ENCODE peak calls at places on chromosomes 5 and 9, in ten cellular contexts. E, R, D, W, M, J, U, Q, G and K are unnamed samples.

GRCh38 chr9:28921857-28922500 is 1348.7 kb upstream of the C9orf72 start:
- DNase-seq in E (no peak), R (no peak), D (no peak), W (no peak), M (no peak), J (no peak), U (no peak), Q (no peak), G (no peak), K (no peak)

GRCh38 chr5:29885595-29885994 is 1307.9 kb upstream of the CDH6 start:
- DNase-seq in E (no peak), R (no peak), D (no peak), W (no peak), M (no peak), J (no peak), U (no peak), Q (no peak), G (no peak), K (no peak)

GRCh38 chr9:2140600-2141223 is 125.6 kb downstream of the SMARCA2 start:
- DNase-seq in E (no peak), R (no peak), D (no peak), W (no peak), M (no peak), J (no peak), U (no peak), Q (no peak), G (no peak), K (no peak)

GRCh38 chr5:74684900-74685851 is at the start of gene HEXB:
- DNase-seq in E (peak), R (peak), D (peak), W (peak), M (peak), J (peak), U (peak), Q (peak), G (peak), K (peak)

GRCh38 chr9:134602547-134603362 is 38.8 kb upstream of the COL5A1 start:
- DNase-seq in E (no peak), R (peak), D (peak), W (no peak), M (peak), J (peak), U (no peak), Q (peak), G (no peak), K (no peak)

GRCh38 chr9:114303977-114304376 is 18.9 kb upstream of the ORM1 start:
- DNase-seq in E (no peak), R (no peak), D (no peak), W (no peak), M (no peak), J (no peak), U (no peak), Q (no peak), G (peak), K (no peak)

GRCh38 chr5:173291722-173292658 is 36.2 kb downstream of the STC2 start:
- DNase-seq in E (no peak), R (no peak), D (no peak), W (no peak), M (peak), J (no peak), U (no peak), Q (peak), G (no peak), K (no peak)

GRCh38 chr5:137497396-137498290 is 1.5 kb downstream of the SPOCK1 start:
- DNase-seq in E (no peak), R (no peak), D (no peak), W (no peak), M (peak), J (no peak), U (no peak), Q (no peak), G (peak), K (peak)

GRCh38 chr5:56480305-56481146 is 247.4 kb upstream of the ANKRD55 start:
- DNase-seq in E (no peak), R (peak), D (peak), W (peak), M (peak), J (peak), U (peak), Q (peak), G (peak), K (peak)

GRCh38 chr5:79200573-79201183 is 35.3 kb upstream of the JMY start:
- DNase-seq in E (peak), R (no peak), D (peak), W (no peak), M (peak), J (no peak), U (no peak), Q (no peak), G (no peak), K (no peak)

GRCh38 chr9:97053717-97054116 is 14.8 kb upstream of the CTSV start:
- DNase-seq in E (no peak), R (no peak), D (no peak), W (no peak), M (no peak), J (no peak), U (no peak), Q (no peak), G (no peak), K (no peak)

GRCh38 chr5:136814621-136815378 is 449.5 kb upstream of the TRPC7 start:
- DNase-seq in E (no peak), R (no peak), D (no peak), W (no peak), M (peak), J (peak), U (no peak), Q (no peak), G (no peak), K (no peak)

GRCh38 chr5:159510282-159510681 is 180.0 kb upstream of the IL12B start:
- DNase-seq in E (no peak), R (no peak), D (peak), W (no peak), M (peak), J (peak), U (peak), Q (peak), G (peak), K (no peak)

GRCh38 chr9:73845954-73846690 is 651.0 kb upstream of the RORB start:
- DNase-seq in E (no peak), R (no peak), D (no peak), W (no peak), M (no peak), J (peak), U (no peak), Q (no peak), G (no peak), K (no peak)

GRCh38 chr5:132655821-132656773 is 1.9 kb upstream of the IL13 start:
- DNase-seq in E (no peak), R (no peak), D (no peak), W (peak), M (peak), J (peak), U (no peak), Q (peak), G (no peak), K (no peak)

GRCh38 chr9:69264526-69264925 is 60.5 kb upstream of the ENTREP1 start:
- DNase-seq in E (no peak), R (no peak), D (no peak), W (no peak), M (peak), J (no peak), U (no peak), Q (no peak), G (peak), K (no peak)

GRCh38 chr5:59319286-59319685 is 574.2 kb downstream of the PDE4D start:
- DNase-seq in E (no peak), R (no peak), D (no peak), W (no peak), M (no peak), J (no peak), U (no peak), Q (no peak), G (no peak), K (no peak)

GRCh38 chr9:102205251-102205650 is 466.8 kb upstream of the GRIN3A start:
- DNase-seq in E (no peak), R (no peak), D (no peak), W (no peak), M (no peak), J (no peak), U (no peak), Q (no peak), G (no peak), K (no peak)
- H3K27ac ChIP-seq in E (no peak), R (no peak), D (no peak), W (no peak), M (no peak), J (no peak), U (no peak), Q (no peak), G (no peak), K (no peak)

GRCh38 chr5:143435207-143435657 is 31.7 kb upstream of the NR3C1 start:
- DNase-seq in E (peak), R (no peak), D (no peak), W (no peak), M (no peak), J (peak), U (no peak), Q (no peak), G (no peak), K (peak)
- H3K27ac ChIP-seq in E (peak), R (no peak), D (no peak), W (peak), M (no peak), J (no peak), U (peak), Q (no peak), G (peak), K (no peak)

GRCh38 chr9:127559247-127559680 is 52.8 kb upstream of the STXBP1 start:
- DNase-seq in E (no peak), R (no peak), D (no peak), W (no peak), M (no peak), J (no peak), U (no peak), Q (no peak), G (no peak), K (no peak)
- H3K27ac ChIP-seq in E (no peak), R (peak), D (no peak), W (no peak), M (peak), J (no peak), U (peak), Q (no peak), G (peak), K (no peak)

GRCh38 chr9:137612741-137613142 is 6.1 kb upstream of the EHMT1 start:
- DNase-seq in E (no peak), R (no peak), D (no peak), W (no peak), M (no peak), J (no peak), U (no peak), Q (no peak), G (no peak), K (no peak)
- H3K27ac ChIP-seq in E (no peak), R (no peak), D (peak), W (no peak), M (peak), J (peak), U (peak), Q (no peak), G (peak), K (no peak)

DNA sequence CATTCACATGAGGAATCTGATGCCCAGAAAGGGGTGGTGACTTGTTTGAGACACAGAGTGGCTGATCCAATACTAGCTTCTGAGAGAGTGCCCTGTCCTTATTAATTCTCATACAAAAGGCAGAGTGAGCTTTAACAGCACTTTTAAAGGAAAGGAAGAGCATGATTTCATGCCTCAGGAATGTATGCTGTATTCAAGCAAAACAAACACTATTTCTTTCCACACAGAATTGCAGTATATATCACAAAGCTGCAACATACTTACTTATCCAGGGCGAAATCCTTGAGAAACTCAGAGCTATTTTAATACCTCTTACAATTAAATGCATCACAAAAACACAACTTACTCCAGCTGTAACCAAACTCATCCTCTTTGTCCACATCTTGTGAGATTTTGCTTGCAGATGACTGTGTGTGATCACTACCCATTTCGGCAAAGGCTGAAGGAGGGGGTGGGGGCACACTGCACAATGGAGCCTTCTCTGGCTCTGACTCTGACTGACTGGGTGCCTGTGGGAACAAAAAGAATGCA is 139.8 kb downstream of the MPDZ start:
- DNase-seq in E (no peak), R (no peak), D (peak), W (no peak), M (peak), J (peak), U (no peak), Q (no peak), G (no peak), K (peak)
- H3K27ac ChIP-seq in E (no peak), R (no peak), D (peak), W (no peak), M (peak), J (peak), U (no peak), Q (peak), G (no peak), K (peak)

GRCh38 chr9:91420471-91421021 is 3.1 kb downstream of the NFIL3 start:
- DNase-seq in E (no peak), R (no peak), D (peak), W (no peak), M (peak), J (peak), U (no peak), Q (no peak), G (no peak), K (no peak)
- H3K27ac ChIP-seq in E (no peak), R (peak), D (peak), W (no peak), M (peak), J (peak), U (peak), Q (no peak), G (peak), K (no peak)

GRCh38 chr9:21985964-21986667 is 8.1 kb downstream of the CDKN2A start:
- DNase-seq in E (no peak), R (no peak), D (no peak), W (no peak), M (no peak), J (no peak), U (no peak), Q (no peak), G (no peak), K (no peak)
- H3K27ac ChIP-seq in E (no peak), R (no peak), D (no peak), W (no peak), M (peak), J (peak), U (no peak), Q (no peak), G (no peak), K (no peak)